ENCODE peak calls at places on chromosomes 11 and 22, in five cellular contexts. O, M, K, A and X are unnamed samples.

GRCh38 chr22:40635940-40636379 is 559 bp downstream of the MRTFA start:
- DNase-seq in K (no peak), A (no peak), O (no peak), M (peak; percentile 21), X (peak; percentile 57)

GRCh38 chr11:81368192-81368591 is 1365.5 kb downstream of the FAM181B start:
- DNase-seq in M (no peak), A (no peak), K (no peak), O (no peak), X (no peak)

GRCh38 chr22:35521358-35522264 is 19.0 kb upstream of the RASD2 start:
- DNase-seq in M (no peak), O (no peak), A (peak; percentile 33), K (no peak), X (no peak)

GRCh38 chr11:117941163-117941707 is 12.0 kb upstream of the TMPRSS13 start:
- DNase-seq in M (no peak), K (no peak), A (no peak), O (peak; percentile 15), X (peak; percentile 36)

GRCh38 chr11:8811571-8811970 is 99.4 kb upstream of the AKIP1 start:
- DNase-seq in K (no peak), A (no peak), M (no peak), O (no peak), X (no peak)

GRCh38 chr11:83035070-83035854 is 36.4 kb downstream of the RAB30 start:
- DNase-seq in M (no peak), A (no peak), O (peak; percentile 46), K (no peak), X (no peak)

GRCh38 chr11:26974068-26974790 is 19.7 kb upstream of the FIBIN start:
- DNase-seq in A (no peak), O (no peak), M (no peak), K (no peak), X (no peak)

GRCh38 chr22:38313384-38313955 is 3.8 kb downstream of the CSNK1E start:
- DNase-seq in M (no peak), K (peak; percentile 72), A (no peak), O (no peak), X (peak; percentile 79)

GRCh38 chr11:34924714-34925113 is 8.3 kb downstream of the PDHX start:
- DNase-seq in M (no peak), O (no peak), A (no peak), K (no peak), X (no peak)

GRCh38 chr22:30783021-30783420 is 88.3 kb downstream of the OSBP2 start:
- DNase-seq in K (no peak), A (no peak), O (no peak), M (no peak), X (no peak)

GRCh38 chr11:11543656-11544055 is 78.1 kb downstream of the GALNT18 start:
- DNase-seq in M (no peak), K (no peak), O (no peak), A (no peak), X (no peak)

GRCh38 chr11:34086554-34087278 is 18.7 kb upstream of the NAT10 start:
- DNase-seq in A (no peak), M (no peak), O (no peak), K (no peak), X (no peak)

GRCh38 chr22:25070870-25071465 is 118.5 kb downstream of the KIAA1671 start:
- DNase-seq in M (no peak), A (no peak), O (no peak), K (no peak), X (no peak)

GRCh38 chr11:77346906-77347603 is 45.6 kb upstream of the GDPD4 start:
- DNase-seq in M (no peak), A (no peak), O (no peak), K (peak; percentile 74), X (no peak)

GRCh38 chr11:44303401-44303938 is 6.5 kb downstream of the ALX4 start:
- DNase-seq in K (no peak), A (no peak), O (no peak), M (no peak), X (no peak)

GRCh38 chr11:35182317-35182939 is 43.5 kb downstream of the CD44 start:
- DNase-seq in M (no peak), O (no peak), K (no peak), A (no peak), X (no peak)

GRCh38 chr22:39155421-39155820 is 2.9 kb upstream of the CBX7 start:
- DNase-seq in O (no peak), A (no peak), M (no peak), K (no peak), X (no peak)

GRCh38 chr11:69150175-69150574 is 5.6 kb upstream of the SMIM38 start:
- DNase-seq in O (no peak), M (no peak), K (no peak), A (no peak), X (no peak)

GRCh38 chr11:45919806-45920530 is 2.3 kb upstream of the PEX16 start:
- DNase-seq in K (no peak), M (peak; percentile 12), O (no peak), A (no peak), X (no peak)

GRCh38 chr22:21857501-21857914 is 9.9 kb downstream of the MAPK1 start:
- DNase-seq in M (no peak), A (no peak), K (no peak), O (no peak), X (no peak)

GRCh38 chr22:39233736-39234120 is 11.1 kb downstream of the PDGFB start:
- DNase-seq in K (no peak), O (no peak), M (no peak), A (no peak), X (no peak)

GRCh38 chr11:45259607-45260006 is 26.5 kb downstream of the SYT13 start:
- DNase-seq in A (no peak), K (no peak), O (no peak), M (no peak), X (no peak)

GRCh38 chr11:45885274-45885920 is at the start of gene MAPK8IP1:
- DNase-seq in M (peak; percentile 41), A (peak; percentile 66), K (peak; percentile 37), O (no peak), X (no peak)

GRCh38 chr11:5620606-5621521 is 3.9 kb upstream of the TRIM34 start:
- DNase-seq in A (no peak), O (no peak), K (peak; percentile 81), M (no peak), X (no peak)

GRCh38 chr11:6646040-6646439 is 9.6 kb downstream of the DCHS1 start:
- DNase-seq in M (no peak), A (no peak), K (no peak), O (no peak), X (peak; percentile 71)

GRCh38 chr11:78300108-78300507 is 111.4 kb downstream of the USP35 start:
- DNase-seq in M (no peak), O (no peak), A (no peak), K (no peak), X (no peak)

GRCh38 chr22:23237201-23237798 is 57.0 kb downstream of the BCR start:
- DNase-seq in A (peak; percentile 93), M (no peak), K (no peak), O (no peak), X (no peak)